ENCODE peak calls at places on chromosomes 7 and 10, in four cellular contexts. One of them, this sample, is unnamed.

GRCh38 chr10:94279835-94280709 is 82.7 kb downstream of the NOC3L start:
- DNase-seq in neural progenitor cell: peak
- DNase-seq in brain microvascular endothelial cell: peak
- DNase-seq in cardiac muscle cell: peak
- DNase-seq in this sample: peak

GRCh38 chr7:112131016-112131415 is 75.2 kb downstream of the DOCK4 start:
- DNase-seq in cardiac muscle cell: peak
- DNase-seq in neural progenitor cell: no peak
- DNase-seq in brain microvascular endothelial cell: no peak
- DNase-seq in this sample: no peak

GRCh38 chr10:10591682-10592412 is 425.8 kb upstream of the CELF2 start:
- DNase-seq in brain microvascular endothelial cell: no peak
- DNase-seq in cardiac muscle cell: no peak
- DNase-seq in neural progenitor cell: peak
- DNase-seq in this sample: no peak

GRCh38 chr7:95867309-95867708 is 95.0 kb downstream of the DYNC1I1 start:
- DNase-seq in neural progenitor cell: peak
- DNase-seq in brain microvascular endothelial cell: no peak
- DNase-seq in cardiac muscle cell: no peak
- DNase-seq in this sample: no peak

GRCh38 chr10:11242443-11243386 is 225.0 kb downstream of the CELF2 start:
- DNase-seq in cardiac muscle cell: no peak
- DNase-seq in neural progenitor cell: no peak
- DNase-seq in brain microvascular endothelial cell: no peak
- DNase-seq in this sample: no peak

GRCh38 chr10:13660545-13660920 is 73.8 kb downstream of the PRPF18 start:
- DNase-seq in brain microvascular endothelial cell: no peak
- DNase-seq in neural progenitor cell: no peak
- DNase-seq in cardiac muscle cell: no peak
- DNase-seq in this sample: no peak

GRCh38 chr7:97982647-97983046 is 7.3 kb downstream of the OCM2 start:
- DNase-seq in brain microvascular endothelial cell: no peak
- DNase-seq in cardiac muscle cell: no peak
- DNase-seq in neural progenitor cell: no peak
- DNase-seq in this sample: no peak

GRCh38 chr7:18119985-18120384 is 92.3 kb upstream of the PRPS1L1 start:
- DNase-seq in neural progenitor cell: peak
- DNase-seq in cardiac muscle cell: peak
- DNase-seq in brain microvascular endothelial cell: peak
- DNase-seq in this sample: no peak

GRCh38 chr7:157558061-157558460 is 221.3 kb downstream of the DNAJB6 start:
- DNase-seq in cardiac muscle cell: no peak
- DNase-seq in neural progenitor cell: no peak
- DNase-seq in brain microvascular endothelial cell: no peak
- DNase-seq in this sample: no peak

GRCh38 chr10:103852189-103852711 is 3.1 kb downstream of the SH3PXD2A start:
- DNase-seq in neural progenitor cell: no peak
- DNase-seq in brain microvascular endothelial cell: no peak
- DNase-seq in cardiac muscle cell: no peak
- DNase-seq in this sample: no peak

GRCh38 chr10:87760195-87760905 is 57.7 kb downstream of the ATAD1 start:
- DNase-seq in cardiac muscle cell: no peak
- DNase-seq in brain microvascular endothelial cell: peak
- DNase-seq in neural progenitor cell: no peak
- DNase-seq in this sample: no peak

GRCh38 chr7:122550545-122550944 is 148.4 kb downstream of the RNF133 start:
- DNase-seq in neural progenitor cell: no peak
- DNase-seq in cardiac muscle cell: no peak
- DNase-seq in brain microvascular endothelial cell: no peak
- DNase-seq in this sample: no peak

GRCh38 chr10:88091490-88092061 is 228.2 kb downstream of the PTEN start:
- DNase-seq in brain microvascular endothelial cell: no peak
- DNase-seq in cardiac muscle cell: no peak
- DNase-seq in neural progenitor cell: no peak
- DNase-seq in this sample: no peak

GRCh38 chr10:98349508-98349922 is 65.5 kb downstream of the PYROXD2 start:
- DNase-seq in brain microvascular endothelial cell: peak
- DNase-seq in cardiac muscle cell: no peak
- DNase-seq in neural progenitor cell: no peak
- DNase-seq in this sample: no peak

GRCh38 chr7:135979674-135980660 is 2.8 kb upstream of the MTPN start:
- DNase-seq in cardiac muscle cell: no peak
- DNase-seq in neural progenitor cell: no peak
- DNase-seq in brain microvascular endothelial cell: peak
- DNase-seq in this sample: no peak

GRCh38 chr10:2978111-2978510 is 89.2 kb upstream of the PFKP start:
- DNase-seq in cardiac muscle cell: peak
- DNase-seq in brain microvascular endothelial cell: no peak
- DNase-seq in neural progenitor cell: peak
- DNase-seq in this sample: no peak

GRCh38 chr7:44284216-44284615 is 41.2 kb downstream of the CAMK2B start:
- DNase-seq in cardiac muscle cell: no peak
- DNase-seq in neural progenitor cell: no peak
- DNase-seq in brain microvascular endothelial cell: no peak
- DNase-seq in this sample: peak

GRCh38 chr7:122143376-122143750 is 686 bp downstream of the AASS start:
- DNase-seq in neural progenitor cell: peak
- DNase-seq in brain microvascular endothelial cell: peak
- DNase-seq in cardiac muscle cell: peak
- DNase-seq in this sample: peak

GRCh38 chr10:71234017-71234894 is 21.9 kb downstream of the UNC5B start:
- DNase-seq in neural progenitor cell: no peak
- DNase-seq in cardiac muscle cell: no peak
- DNase-seq in brain microvascular endothelial cell: no peak
- DNase-seq in this sample: no peak

GRCh38 chr7:132145466-132145865 is 430.8 kb downstream of the PLXNA4 start:
- DNase-seq in cardiac muscle cell: no peak
- DNase-seq in brain microvascular endothelial cell: peak
- DNase-seq in neural progenitor cell: peak
- DNase-seq in this sample: no peak

GRCh38 chr10:73493781-73494180 is 2.0 kb downstream of the PPP3CB start:
- DNase-seq in neural progenitor cell: no peak
- DNase-seq in cardiac muscle cell: no peak
- DNase-seq in brain microvascular endothelial cell: peak
- DNase-seq in this sample: no peak

DNA sequence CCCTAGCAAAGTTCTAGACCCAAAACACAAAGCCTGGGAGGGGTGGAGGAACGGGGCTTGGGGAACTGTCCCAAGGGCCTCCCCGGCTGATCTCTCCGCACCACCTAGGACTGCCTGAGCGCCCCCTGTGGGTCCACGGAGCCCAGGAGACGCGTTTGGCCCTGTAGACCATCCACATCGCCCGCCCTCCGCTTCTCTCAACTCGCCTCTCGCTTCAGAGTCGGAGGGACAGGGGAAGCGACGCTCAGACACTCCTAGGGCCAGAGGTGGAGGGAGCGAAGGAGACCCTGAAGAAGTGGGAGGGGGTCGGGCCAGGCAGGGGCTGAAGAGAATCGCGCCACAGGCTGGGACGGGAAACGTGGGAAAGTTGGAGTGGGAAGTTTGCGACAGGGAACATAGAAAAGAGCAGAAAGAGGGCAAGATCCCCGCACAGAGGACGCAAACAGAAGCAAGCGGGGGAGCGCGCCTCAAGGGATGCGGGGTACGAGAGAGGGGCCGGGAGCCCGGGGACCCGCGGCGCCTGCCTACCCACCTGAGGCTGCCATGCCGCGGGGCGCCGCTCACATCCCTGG is 378 bp downstream of the PIK3AP1 start:
- DNase-seq in brain microvascular endothelial cell: no peak
- DNase-seq in neural progenitor cell: peak
- DNase-seq in cardiac muscle cell: peak
- DNase-seq in this sample: peak
- TF ChIP-seq CTCF in brain microvascular endothelial cell: peak
- TF ChIP-seq CTCF in neural progenitor cell: peak
- TF ChIP-seq CTCF in cardiac muscle cell: peak
- TF ChIP-seq CTCF in this sample: peak

GRCh38 chr7:78968951-78969350 is 484.5 kb downstream of the MAGI2 start:
- DNase-seq in brain microvascular endothelial cell: no peak
- DNase-seq in neural progenitor cell: no peak
- DNase-seq in cardiac muscle cell: no peak
- DNase-seq in this sample: no peak

GRCh38 chr7:78967046-78967445 is 486.4 kb downstream of the MAGI2 start:
- DNase-seq in brain microvascular endothelial cell: no peak
- DNase-seq in neural progenitor cell: no peak
- DNase-seq in cardiac muscle cell: no peak
- DNase-seq in this sample: no peak

GRCh38 chr7:78970440-78970916 is 483.0 kb downstream of the MAGI2 start:
- DNase-seq in brain microvascular endothelial cell: no peak
- DNase-seq in neural progenitor cell: peak
- DNase-seq in cardiac muscle cell: no peak
- DNase-seq in this sample: no peak
- H3K27ac ChIP-seq in brain microvascular endothelial cell: no peak
- H3K27ac ChIP-seq in neural progenitor cell: no peak
- H3K27ac ChIP-seq in cardiac muscle cell: no peak
- H3K27ac ChIP-seq in this sample: no peak

GRCh38 chr10:43853369-43853768 is 204.7 kb upstream of the ZNF32 start:
- DNase-seq in brain microvascular endothelial cell: no peak
- DNase-seq in neural progenitor cell: no peak
- DNase-seq in cardiac muscle cell: no peak
- DNase-seq in this sample: no peak
- TF ChIP-seq CTCF in brain microvascular endothelial cell: no peak
- TF ChIP-seq CTCF in neural progenitor cell: no peak
- TF ChIP-seq CTCF in cardiac muscle cell: no peak
- TF ChIP-seq CTCF in this sample: no peak

DNA sequence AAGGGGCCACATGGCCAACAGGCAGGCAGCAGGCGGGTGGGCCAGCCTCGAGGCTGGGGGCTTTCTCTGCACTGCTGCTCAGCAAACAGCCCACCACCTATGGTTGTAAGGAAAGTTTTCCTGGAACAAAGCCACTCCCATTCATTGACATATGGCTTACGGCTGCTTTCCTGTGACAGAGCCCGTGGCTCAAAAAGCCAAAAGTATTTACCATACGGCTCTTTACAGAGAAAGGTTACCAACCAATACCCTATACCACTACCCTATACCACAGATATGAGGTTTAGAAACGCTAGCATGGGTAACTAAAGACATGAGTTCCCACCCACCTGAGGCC is 152.7 kb downstream of the MAD1L1 start:
- DNase-seq in neural progenitor cell: no peak
- DNase-seq in brain microvascular endothelial cell: no peak
- DNase-seq in cardiac muscle cell: no peak
- DNase-seq in this sample: no peak
- H3K27ac ChIP-seq in neural progenitor cell: no peak
- H3K27ac ChIP-seq in brain microvascular endothelial cell: no peak
- H3K27ac ChIP-seq in cardiac muscle cell: peak
- H3K27ac ChIP-seq in this sample: no peak

DNA sequence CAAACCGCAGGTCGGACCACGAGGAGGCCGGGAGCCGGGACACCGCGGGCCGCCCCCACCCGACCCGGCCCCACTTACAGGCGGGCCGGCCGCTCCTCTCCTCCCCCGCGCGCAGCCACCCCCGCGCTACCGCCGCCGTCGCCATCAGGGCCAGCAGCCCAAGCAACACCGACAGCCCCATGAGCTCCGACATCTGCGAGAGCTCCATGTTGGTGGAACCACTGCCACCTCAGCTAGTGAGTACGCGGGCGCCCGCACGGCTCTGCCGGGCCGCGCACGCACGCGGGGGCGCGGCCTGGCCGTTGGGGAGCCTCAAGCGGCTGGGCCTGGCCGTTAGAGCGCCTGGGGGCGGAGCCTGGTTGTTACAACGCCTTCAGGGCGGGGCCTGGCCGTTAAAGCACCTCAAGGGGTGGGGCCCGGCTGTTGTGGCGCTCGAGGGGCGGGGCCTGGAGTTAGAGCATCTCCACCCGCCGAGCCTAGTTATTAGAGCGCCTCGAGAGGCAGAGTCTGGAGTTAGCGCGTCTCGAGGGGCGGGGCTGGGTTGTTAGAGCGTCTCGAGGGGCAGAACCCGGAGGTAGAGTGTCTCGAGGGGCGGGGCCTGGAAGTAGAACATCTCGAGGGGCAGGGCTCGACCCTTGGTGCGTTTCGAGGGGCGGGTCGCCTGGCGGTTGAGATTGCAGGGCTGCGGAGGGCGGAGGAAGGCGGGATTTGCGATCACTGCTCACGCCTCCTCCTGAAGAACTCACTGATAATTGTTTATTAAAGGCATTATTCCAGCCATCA is at the start of gene TBL2:
- DNase-seq in brain microvascular endothelial cell: peak
- DNase-seq in neural progenitor cell: peak
- DNase-seq in cardiac muscle cell: peak
- DNase-seq in this sample: peak
- TF ChIP-seq CTCF in brain microvascular endothelial cell: peak
- TF ChIP-seq CTCF in neural progenitor cell: peak
- TF ChIP-seq CTCF in cardiac muscle cell: peak
- TF ChIP-seq CTCF in this sample: peak

GRCh38 chr7:30921540-30921930 is 9.9 kb downstream of the AQP1 start:
- DNase-seq in brain microvascular endothelial cell: no peak
- DNase-seq in cardiac muscle cell: no peak
- DNase-seq in neural progenitor cell: no peak
- DNase-seq in this sample: peak
- H3K27ac ChIP-seq in brain microvascular endothelial cell: no peak
- H3K27ac ChIP-seq in cardiac muscle cell: peak
- H3K27ac ChIP-seq in neural progenitor cell: no peak
- H3K27ac ChIP-seq in this sample: no peak

GRCh38 chr10:101893510-101894120 is 50.0 kb upstream of the KCNIP2 start:
- DNase-seq in neural progenitor cell: peak
- DNase-seq in cardiac muscle cell: no peak
- DNase-seq in brain microvascular endothelial cell: no peak
- DNase-seq in this sample: no peak

GRCh38 chr10:101896466-101896865 is 52.9 kb upstream of the KCNIP2 start:
- DNase-seq in neural progenitor cell: no peak
- DNase-seq in cardiac muscle cell: no peak
- DNase-seq in brain microvascular endothelial cell: no peak
- DNase-seq in this sample: no peak

GRCh38 chr10:101894266-101894665 is 50.7 kb upstream of the KCNIP2 start:
- DNase-seq in cardiac muscle cell: peak
- DNase-seq in neural progenitor cell: no peak
- DNase-seq in brain microvascular endothelial cell: no peak
- DNase-seq in this sample: no peak

GRCh38 chr10:101895781-101896180 is 52.2 kb upstream of the KCNIP2 start:
- DNase-seq in cardiac muscle cell: no peak
- DNase-seq in brain microvascular endothelial cell: no peak
- DNase-seq in neural progenitor cell: no peak
- DNase-seq in this sample: no peak

DNA sequence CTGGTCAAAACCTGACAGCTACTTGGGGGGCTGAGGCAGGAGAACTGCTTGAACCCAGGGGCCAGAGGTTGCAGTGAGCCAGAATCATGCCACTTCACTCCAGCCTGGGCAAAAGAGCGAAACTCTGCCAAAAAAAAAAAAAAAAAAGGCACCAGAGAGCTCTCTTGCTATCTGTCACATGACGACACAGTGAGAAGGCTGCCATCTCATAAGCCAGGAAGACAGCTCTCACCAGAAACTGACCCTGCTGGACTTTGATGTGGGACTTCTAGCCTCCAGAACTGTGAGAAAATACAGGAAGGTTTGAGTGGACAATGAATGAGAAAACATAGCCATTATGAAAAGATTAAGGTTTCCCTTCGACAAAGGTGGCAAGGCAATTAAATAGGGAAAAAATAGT is 51.1 kb upstream of the KCNIP2 start:
- DNase-seq in cardiac muscle cell: no peak
- DNase-seq in neural progenitor cell: no peak
- DNase-seq in brain microvascular endothelial cell: no peak
- DNase-seq in this sample: peak
- TF ChIP-seq CTCF in cardiac muscle cell: no peak
- TF ChIP-seq CTCF in neural progenitor cell: no peak
- TF ChIP-seq CTCF in brain microvascular endothelial cell: no peak
- TF ChIP-seq CTCF in this sample: no peak